ENCODE peak calls at places on chromosomes 6 and 20, in ten cellular contexts. X is ureter; M is posterior cingulate gyrus; D is activated T-cell treated with anti-CD3 and anti-CD28 coated beads, Interleukin-2, amount 50 U/mL, for 72 hours; I is HT1080; Y is brain microvascular endothelial cell; R is astrocyte of the hippocampus; K is A673; P is RWPE1; Z is hypothalamus. S is an unnamed sample.

GRCh38 chr6:38925110-38925509 is 123.5 kb upstream of the GLP1R start:
- DNase-seq in X (no peak), M (no peak), D (no peak), I (no peak), Y (no peak), R (no peak), K (no peak), P (no peak), Z (no peak), S (no peak)

GRCh38 chr6:142896732-142897131 is 48.2 kb downstream of the HIVEP2 start:
- DNase-seq in X (no peak), M (no peak), D (no peak), I (no peak), Y (no peak), R (no peak), K (no peak), P (no peak), Z (no peak), S (no peak)

GRCh38 chr20:53899351-53900167 is 170.8 kb downstream of the BCAS1 start:
- DNase-seq in X (peak; percentile 51), M (no peak), D (peak; percentile 89), I (peak; percentile 99), Y (no peak), R (peak; percentile 64), K (peak; percentile 93), P (peak; percentile 92), Z (no peak), S (peak; percentile 37)

GRCh38 chr6:10901751-10902150 is 14.9 kb downstream of the SYCP2L start:
- DNase-seq in X (no peak), M (no peak), D (no peak), I (no peak), Y (no peak), R (no peak), K (no peak), P (no peak), Z (no peak), S (no peak)

GRCh38 chr6:53437557-53438202 is 88.9 kb upstream of the ELOVL5 start:
- DNase-seq in X (peak; percentile 49), M (peak; percentile 43), D (no peak), I (peak; percentile 75), Y (peak; percentile 84), R (peak; percentile 84), K (peak; percentile 71), P (peak; percentile 46), Z (peak; percentile 2), S (no peak)

GRCh38 chr20:37903317-37904007 is 535 bp downstream of the VSTM2L start:
- DNase-seq in X (no peak), M (no peak), D (no peak), I (no peak), Y (no peak), R (no peak), K (no peak), P (no peak), Z (no peak), S (no peak)

GRCh38 chr6:42010185-42010872 is 40.0 kb upstream of the TAF8 start:
- DNase-seq in X (no peak), M (no peak), D (peak; percentile 24), I (peak; percentile 26), Y (no peak), R (no peak), K (no peak), P (no peak), Z (no peak), S (no peak)

GRCh38 chr6:25192562-25192961 is 86.6 kb upstream of the CARMIL1 start:
- DNase-seq in X (no peak), M (no peak), D (no peak), I (no peak), Y (no peak), R (no peak), K (peak; percentile 36), P (no peak), Z (no peak), S (no peak)